ENCODE peak calls at places on chromosomes 5 and 9, in five cellular contexts. One of them, this sample, is unnamed.
A peak's percentile ranks its signal among the peaks of the same experiment; 100 is the strongest.

GRCh38 chr5:7869474-7870136 is 657 bp downstream of the MTRR start:
- DNase-seq in stimulated activated CD4-positive, alpha-beta T cell treated with anti-CD3 and anti-CD28 coated beads, Interleukin-15, amount 100 ng/mL, for 1 hour: no peak
- DNase-seq in fibroblast of the aortic adventitia: no peak
- DNase-seq in coronary artery: no peak
- DNase-seq in NCI-H2081: peak; percentile 23
- DNase-seq in this sample: no peak

GRCh38 chr9:87512321-87512720 is 14.7 kb downstream of the DAPK1 start:
- DNase-seq in stimulated activated CD4-positive, alpha-beta T cell treated with anti-CD3 and anti-CD28 coated beads, Interleukin-15, amount 100 ng/mL, for 1 hour: no peak
- DNase-seq in coronary artery: no peak
- DNase-seq in fibroblast of the aortic adventitia: no peak
- DNase-seq in NCI-H2081: peak; percentile 41
- DNase-seq in this sample: peak; percentile 75

GRCh38 chr5:54160329-54160728 is 150.0 kb downstream of the ARL15 start:
- DNase-seq in fibroblast of the aortic adventitia: no peak
- DNase-seq in NCI-H2081: no peak
- DNase-seq in stimulated activated CD4-positive, alpha-beta T cell treated with anti-CD3 and anti-CD28 coated beads, Interleukin-15, amount 100 ng/mL, for 1 hour: no peak
- DNase-seq in coronary artery: no peak
- DNase-seq in this sample: no peak

GRCh38 chr5:122774861-122775712 is at the start of gene SNX2:
- DNase-seq in NCI-H2081: peak; percentile 81
- DNase-seq in stimulated activated CD4-positive, alpha-beta T cell treated with anti-CD3 and anti-CD28 coated beads, Interleukin-15, amount 100 ng/mL, for 1 hour: peak; percentile 88
- DNase-seq in fibroblast of the aortic adventitia: peak; percentile 75
- DNase-seq in coronary artery: peak; percentile 92
- DNase-seq in this sample: peak; percentile 93

GRCh38 chr5:127492854-127493738 is 24.3 kb upstream of the PRRC1 start:
- DNase-seq in NCI-H2081: peak; percentile 21
- DNase-seq in fibroblast of the aortic adventitia: peak; percentile 70
- DNase-seq in stimulated activated CD4-positive, alpha-beta T cell treated with anti-CD3 and anti-CD28 coated beads, Interleukin-15, amount 100 ng/mL, for 1 hour: no peak
- DNase-seq in coronary artery: no peak
- DNase-seq in this sample: peak; percentile 62

GRCh38 chr5:77906806-77907205 is 130.7 kb upstream of the TBCA start:
- DNase-seq in stimulated activated CD4-positive, alpha-beta T cell treated with anti-CD3 and anti-CD28 coated beads, Interleukin-15, amount 100 ng/mL, for 1 hour: no peak
- DNase-seq in fibroblast of the aortic adventitia: peak; percentile 12
- DNase-seq in coronary artery: no peak
- DNase-seq in NCI-H2081: no peak
- DNase-seq in this sample: no peak

GRCh38 chr9:14702200-14702599 is 9.0 kb upstream of the ZDHHC21 start:
- DNase-seq in fibroblast of the aortic adventitia: no peak
- DNase-seq in coronary artery: no peak
- DNase-seq in stimulated activated CD4-positive, alpha-beta T cell treated with anti-CD3 and anti-CD28 coated beads, Interleukin-15, amount 100 ng/mL, for 1 hour: no peak
- DNase-seq in NCI-H2081: no peak
- DNase-seq in this sample: no peak

GRCh38 chr5:9361835-9362234 is 184.0 kb downstream of the SEMA5A start:
- DNase-seq in fibroblast of the aortic adventitia: peak; percentile 51
- DNase-seq in NCI-H2081: peak; percentile 69
- DNase-seq in stimulated activated CD4-positive, alpha-beta T cell treated with anti-CD3 and anti-CD28 coated beads, Interleukin-15, amount 100 ng/mL, for 1 hour: no peak
- DNase-seq in coronary artery: no peak
- DNase-seq in this sample: peak; percentile 72

GRCh38 chr5:129591508-129592160 is 131.5 kb downstream of the ADAMTS19 start:
- DNase-seq in fibroblast of the aortic adventitia: no peak
- DNase-seq in coronary artery: no peak
- DNase-seq in NCI-H2081: no peak
- DNase-seq in stimulated activated CD4-positive, alpha-beta T cell treated with anti-CD3 and anti-CD28 coated beads, Interleukin-15, amount 100 ng/mL, for 1 hour: no peak
- DNase-seq in this sample: no peak

GRCh38 chr5:97172227-97172626 is 10.8 kb downstream of the RIOK2 start:
- DNase-seq in fibroblast of the aortic adventitia: no peak
- DNase-seq in NCI-H2081: no peak
- DNase-seq in stimulated activated CD4-positive, alpha-beta T cell treated with anti-CD3 and anti-CD28 coated beads, Interleukin-15, amount 100 ng/mL, for 1 hour: no peak
- DNase-seq in coronary artery: no peak
- DNase-seq in this sample: no peak

GRCh38 chr5:147530801-147531389 is 21.0 kb upstream of the DPYSL3 start:
- DNase-seq in fibroblast of the aortic adventitia: peak; percentile 87
- DNase-seq in NCI-H2081: no peak
- DNase-seq in stimulated activated CD4-positive, alpha-beta T cell treated with anti-CD3 and anti-CD28 coated beads, Interleukin-15, amount 100 ng/mL, for 1 hour: no peak
- DNase-seq in coronary artery: no peak
- DNase-seq in this sample: no peak

GRCh38 chr9:36398745-36399144 is 1.3 kb downstream of the RNF38 start:
- DNase-seq in fibroblast of the aortic adventitia: peak; percentile 49
- DNase-seq in stimulated activated CD4-positive, alpha-beta T cell treated with anti-CD3 and anti-CD28 coated beads, Interleukin-15, amount 100 ng/mL, for 1 hour: no peak
- DNase-seq in coronary artery: no peak
- DNase-seq in NCI-H2081: no peak
- DNase-seq in this sample: no peak

This sample was measured in Ammon's horn.